ENCODE peak calls at places on chromosome 5, in four cellular contexts. J, H, G and E are unnamed samples.

GRCh38 chr5:167030500-167031120 is 1260.8 kb upstream of the WWC1 start:
- DNase-seq in J (no peak), H (no peak), G (no peak), E (peak; percentile 14)

GRCh38 chr5:448766-449090 is 5.8 kb downstream of the EXOC3 start:
- DNase-seq in J (no peak), H (no peak), G (no peak), E (no peak)

GRCh38 chr5:122937914-122938313 is 92.5 kb downstream of the SNX24 start:
- DNase-seq in J (peak; percentile 1), H (no peak), G (no peak), E (no peak)

GRCh38 chr5:38364825-38365224 is 106.5 kb downstream of the EGFLAM start:
- DNase-seq in J (no peak), H (no peak), G (no peak), E (no peak)

GRCh38 chr5:5886812-5887486 is 464.5 kb downstream of the ICE1 start:
- DNase-seq in J (no peak), H (peak; percentile 22), G (no peak), E (peak; percentile 14)

GRCh38 chr5:15170173-15170572 is 298.6 kb upstream of the ANKH start:
- DNase-seq in J (no peak), H (no peak), G (no peak), E (no peak)

GRCh38 chr5:120803282-120803681 is 339.2 kb downstream of the PRR16 start:
- DNase-seq in J (no peak), H (no peak), G (no peak), E (no peak)

GRCh38 chr5:116970318-116970717 is 395.7 kb upstream of the SEMA6A start:
- DNase-seq in J (no peak), H (no peak), G (no peak), E (no peak)

GRCh38 chr5:173334808-173335207 is 6.6 kb upstream of the STC2 start:
- DNase-seq in J (no peak), H (no peak), G (no peak), E (no peak)

GRCh38 chr5:13218518-13218917 is 726.0 kb downstream of the DNAH5 start:
- DNase-seq in J (no peak), H (no peak), G (no peak), E (no peak)

GRCh38 chr5:103562453-103563157 is at the start of gene NUDT12:
- DNase-seq in J (no peak), H (peak; percentile 52), G (peak; percentile 90), E (peak; percentile 69)

GRCh38 chr5:54547711-54548250 is 30.2 kb downstream of the SNX18 start:
- DNase-seq in J (peak; percentile 66), H (no peak), G (no peak), E (no peak)

GRCh38 chr5:2741946-2742345 is 9.5 kb downstream of the IRX2 start:
- DNase-seq in J (no peak), H (no peak), G (no peak), E (no peak)

GRCh38 chr5:73373814-73374510 is 74.6 kb downstream of the FOXD1 start:
- DNase-seq in J (no peak), H (no peak), G (no peak), E (no peak)

GRCh38 chr5:1472964-1473628 is 27.9 kb upstream of the SLC6A3 start:
- DNase-seq in J (no peak), H (no peak), G (no peak), E (no peak)

GRCh38 chr5:158313739-158314464 is 455.0 kb upstream of the CLINT1 start:
- DNase-seq in J (no peak), H (no peak), G (no peak), E (no peak)

GRCh38 chr5:159156839-159157238 is 52.5 kb downstream of the RNF145 start:
- DNase-seq in J (peak; percentile 22), H (no peak), G (no peak), E (peak; percentile 18)

GRCh38 chr5:106331415-106331814 is 1339.3 kb downstream of the EFNA5 start:
- DNase-seq in J (no peak), H (no peak), G (no peak), E (no peak)

GRCh38 chr5:9015250-9015936 is 530.5 kb downstream of the SEMA5A start:
- DNase-seq in J (no peak), H (no peak), G (no peak), E (no peak)

GRCh38 chr5:145941677-145942130 is 5.3 kb downstream of the SH3RF2 start:
- DNase-seq in J (no peak), H (no peak), G (no peak), E (no peak)